ENCODE peak calls at places on chromosome 4, in seven cellular contexts. J, V, X, Y, I, K and E are unnamed samples.

GRCh38 chr4:3193531-3194203 is 55.3 kb upstream of the MSANTD1 start:
- DNase-seq in J (no peak), V (no peak), X (no peak), Y (no peak), I (no peak), K (no peak), E (no peak)

GRCh38 chr4:10386044-10386443 is 71.2 kb downstream of the ZNF518B start:
- DNase-seq in J (no peak), V (no peak), X (no peak), Y (no peak), I (no peak), K (no peak), E (no peak)

GRCh38 chr4:1241466-1241935 is 7.4 kb downstream of the CTBP1 start:
- DNase-seq in J (no peak), V (no peak), X (no peak), Y (no peak), I (no peak), K (no peak), E (no peak)

GRCh38 chr4:153649572-153649991 is 34.5 kb upstream of the TLR2 start:
- DNase-seq in J (no peak), V (no peak), X (no peak), Y (no peak), I (no peak), K (no peak), E (peak; percentile 61)

GRCh38 chr4:142284402-142285221 is 561.5 kb downstream of the INPP4B start:
- DNase-seq in J (no peak), V (no peak), X (no peak), Y (no peak), I (no peak), K (no peak), E (no peak)

GRCh38 chr4:186885289-186885688 is 161.6 kb upstream of the FAT1 start:
- DNase-seq in J (no peak), V (no peak), X (no peak), Y (no peak), I (no peak), K (no peak), E (no peak)

GRCh38 chr4:175536852-175537453 is 275.1 kb downstream of the GPM6A start:
- DNase-seq in J (no peak), V (no peak), X (no peak), Y (no peak), I (no peak), K (peak; percentile 62), E (peak; percentile 54)

GRCh38 chr4:147453561-147454141 is 27.2 kb upstream of the EDNRA start:
- DNase-seq in J (no peak), V (no peak), X (no peak), Y (no peak), I (no peak), K (no peak), E (peak; percentile 76)

GRCh38 chr4:101792056-101792575 is 1.6 kb downstream of the BANK1 start:
- DNase-seq in J (no peak), V (no peak), X (no peak), Y (no peak), I (no peak), K (no peak), E (no peak)

GRCh38 chr4:7735395-7735794 is 204.3 kb downstream of the AFAP1 start:
- DNase-seq in J (no peak), V (no peak), X (no peak), Y (no peak), I (no peak), K (no peak), E (no peak)

GRCh38 chr4:78937837-78938236 is 1.4 kb downstream of the PAQR3 start:
- DNase-seq in J (no peak), V (no peak), X (no peak), Y (no peak), I (no peak), K (no peak), E (peak; percentile 23)

GRCh38 chr4:174626310-174627022 is 104.2 kb upstream of the HPGD start:
- DNase-seq in J (no peak), V (no peak), X (no peak), Y (no peak), I (no peak), K (no peak), E (no peak)

GRCh38 chr4:94690851-94691254 is 66.9 kb upstream of the BMPR1B start:
- DNase-seq in J (no peak), V (no peak), X (no peak), Y (no peak), I (no peak), K (peak; percentile 5), E (peak; percentile 17)

GRCh38 chr4:121336706-121337105 is 44.1 kb downstream of the QRFPR start:
- DNase-seq in J (no peak), V (no peak), X (no peak), Y (no peak), I (no peak), K (no peak), E (peak; percentile 23)

GRCh38 chr4:186669159-186669720 is 54.4 kb downstream of the FAT1 start:
- DNase-seq in J (peak; percentile 63), V (no peak), X (no peak), Y (no peak), I (peak; percentile 74), K (no peak), E (peak; percentile 85)

GRCh38 chr4:156941940-156942548 is 29.6 kb downstream of the PDGFC start:
- DNase-seq in J (peak; percentile 53), V (no peak), X (peak; percentile 62), Y (peak; percentile 34), I (peak; percentile 84), K (no peak), E (peak; percentile 80)

GRCh38 chr4:73832651-73833237 is 3.7 kb upstream of the CXCL6 start:
- DNase-seq in J (no peak), V (no peak), X (no peak), Y (no peak), I (no peak), K (no peak), E (peak; percentile 83)

GRCh38 chr4:189083769-189084168 is 856.9 kb upstream of the FRG1 start:
- DNase-seq in J (no peak), V (no peak), X (no peak), Y (no peak), I (no peak), K (no peak), E (no peak)

GRCh38 chr4:76430519-76431388 is 4.3 kb upstream of the SHROOM3 start:
- DNase-seq in J (no peak), V (no peak), X (no peak), Y (no peak), I (no peak), K (peak; percentile 10), E (peak; percentile 23)

GRCh38 chr4:151202851-151203455 is 74.0 kb upstream of the PRSS48 start:
- DNase-seq in J (no peak), V (no peak), X (no peak), Y (peak; percentile 29), I (no peak), K (no peak), E (no peak)

GRCh38 chr4:108624263-108625056 is 4.1 kb downstream of the RPL34 start:
- DNase-seq in J (no peak), V (no peak), X (no peak), Y (no peak), I (no peak), K (no peak), E (no peak)

GRCh38 chr4:123838426-123838825 is 441.8 kb downstream of the SPRY1 start:
- DNase-seq in J (no peak), V (no peak), X (no peak), Y (no peak), I (no peak), K (no peak), E (no peak)

GRCh38 chr4:182338059-182338458 is 94.9 kb downstream of the TENM3 start:
- DNase-seq in J (no peak), V (no peak), X (no peak), Y (no peak), I (no peak), K (no peak), E (no peak)

GRCh38 chr4:82523179-82523578 is 38.6 kb downstream of the TMEM150C start:
- DNase-seq in J (peak; percentile 62), V (no peak), X (no peak), Y (no peak), I (no peak), K (no peak), E (no peak)
- TF ChIP-seq CTCF in J (no peak), V (no peak), X (no peak), Y (no peak), I (no peak), K (no peak), E (no peak)

DNA sequence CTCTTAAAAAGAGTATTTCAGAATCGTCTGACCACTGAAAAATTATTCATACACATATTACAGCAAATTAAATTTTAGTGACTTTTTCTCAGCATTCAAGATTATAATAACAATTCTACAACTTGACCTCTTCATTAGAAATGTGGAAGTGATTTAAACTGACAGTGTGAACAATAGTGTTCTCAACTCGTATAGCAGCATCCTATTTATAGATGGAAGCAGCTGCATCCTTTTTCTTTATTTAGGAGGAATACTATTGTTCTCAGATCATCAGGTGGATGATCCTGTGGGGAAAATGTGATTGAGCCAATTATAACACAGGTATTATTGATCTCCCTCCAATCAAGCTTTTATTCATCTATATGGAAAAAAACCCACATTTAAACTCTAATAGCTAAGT is 56.7 kb downstream of the RAPGEF2 start:
- DNase-seq in J (no peak), V (no peak), X (no peak), Y (no peak), I (no peak), K (no peak), E (no peak)
- H3K4me1 ChIP-seq in J (peaks cover 6% of the 10 kb centered on the region), V (peaks cover 55% of the 10 kb centered on the region), X (peaks cover 17% of the 10 kb centered on the region), Y (peaks cover 75% of the 10 kb centered on the region), I (peaks cover 24% of the 10 kb centered on the region), K (no peaks in the 10 kb centered on the region), E (no peaks in the 10 kb centered on the region)

GRCh38 chr4:44493924-44494323 is 45.3 kb upstream of the KCTD8 start:
- DNase-seq in J (peak; percentile 50), V (no peak), X (no peak), Y (no peak), I (no peak), K (no peak), E (peak; percentile 8)
- TF ChIP-seq CTCF in J (peak; percentile 58), V (peak; percentile 41), X (no peak), Y (peak; percentile 13), I (no peak), K (peak; percentile 59), E (peak; percentile 55)

GRCh38 chr4:24568425-24568824 is 15.9 kb downstream of the DHX15 start:
- DNase-seq in J (no peak), V (no peak), X (no peak), Y (no peak), I (no peak), K (no peak), E (no peak)

GRCh38 chr4:24573582-24573981 is 10.8 kb downstream of the DHX15 start:
- DNase-seq in J (no peak), V (no peak), X (no peak), Y (no peak), I (no peak), K (no peak), E (no peak)

GRCh38 chr4:24570574-24571236 is 13.6 kb downstream of the DHX15 start:
- DNase-seq in J (no peak), V (no peak), X (no peak), Y (no peak), I (no peak), K (no peak), E (no peak)

GRCh38 chr4:24570172-24570571 is 14.2 kb downstream of the DHX15 start:
- DNase-seq in J (no peak), V (no peak), X (no peak), Y (no peak), I (no peak), K (no peak), E (no peak)

DNA sequence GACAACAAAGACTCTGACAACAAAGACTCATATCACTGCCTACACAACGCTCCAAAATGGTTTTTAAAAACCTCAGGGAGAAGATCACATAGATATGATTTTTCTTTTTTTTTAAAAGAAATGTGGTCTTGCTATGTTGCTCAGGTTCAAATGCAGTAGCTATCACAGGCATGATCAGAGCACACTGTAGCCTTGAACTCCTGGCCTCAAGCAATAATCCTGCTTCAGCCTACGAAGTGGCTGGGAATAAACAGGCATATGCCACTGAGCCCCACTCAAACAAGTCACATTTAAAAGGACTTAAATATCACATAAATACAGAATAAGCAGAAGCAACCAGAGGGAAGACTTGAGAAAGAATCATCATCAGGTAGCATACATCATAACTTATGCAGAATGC is 14.7 kb downstream of the DHX15 start:
- DNase-seq in J (no peak), V (no peak), X (no peak), Y (no peak), I (no peak), K (no peak), E (no peak)
- H3K4me1 ChIP-seq in J (no peaks in the 10 kb centered on the region), V (peaks cover 38% of the 10 kb centered on the region), X (peaks cover 43% of the 10 kb centered on the region), Y (peaks cover 30% of the 10 kb centered on the region), I (peaks cover 51% of the 10 kb centered on the region), K (peaks cover 8% of the 10 kb centered on the region), E (no peaks in the 10 kb centered on the region)